ENCODE peak calls at places on chromosomes 11 and 22, in seven cellular contexts. One of them, this sample, is unnamed.

GRCh38 chr11:44443836-44444769 is 121.4 kb upstream of the CD82 start:
- DNase-seq in neural progenitor cell: peak
- DNase-seq in HCT116: no peak
- DNase-seq in endothelial cell of umbilical vein: no peak
- DNase-seq in kidney: no peak
- DNase-seq in Karpas-422: no peak
- DNase-seq in astrocyte: no peak
- DNase-seq in this sample: no peak

GRCh38 chr11:94767701-94768601 is at the start of gene AMOTL1:
- DNase-seq in Karpas-422: no peak
- DNase-seq in HCT116: peak
- DNase-seq in neural progenitor cell: peak
- DNase-seq in astrocyte: peak
- DNase-seq in kidney: peak
- DNase-seq in endothelial cell of umbilical vein: peak
- DNase-seq in this sample: peak

GRCh38 chr11:115657586-115657985 is 153.4 kb upstream of the CADM1 start:
- DNase-seq in kidney: no peak
- DNase-seq in Karpas-422: no peak
- DNase-seq in astrocyte: peak
- DNase-seq in endothelial cell of umbilical vein: no peak
- DNase-seq in neural progenitor cell: no peak
- DNase-seq in HCT116: no peak
- DNase-seq in this sample: peak

GRCh38 chr11:104583857-104584256 is 314.4 kb downstream of the CASP12 start:
- DNase-seq in astrocyte: no peak
- DNase-seq in Karpas-422: no peak
- DNase-seq in HCT116: no peak
- DNase-seq in neural progenitor cell: no peak
- DNase-seq in kidney: no peak
- DNase-seq in endothelial cell of umbilical vein: no peak
- DNase-seq in this sample: no peak

GRCh38 chr11:94020777-94021615 is at the start of gene HEPHL1:
- DNase-seq in kidney: no peak
- DNase-seq in Karpas-422: no peak
- DNase-seq in neural progenitor cell: no peak
- DNase-seq in endothelial cell of umbilical vein: no peak
- DNase-seq in HCT116: no peak
- DNase-seq in astrocyte: peak
- DNase-seq in this sample: peak

GRCh38 chr11:120024046-120024445 is 113.9 kb downstream of the TRIM29 start:
- DNase-seq in Karpas-422: no peak
- DNase-seq in endothelial cell of umbilical vein: no peak
- DNase-seq in HCT116: no peak
- DNase-seq in neural progenitor cell: peak
- DNase-seq in kidney: no peak
- DNase-seq in astrocyte: no peak
- DNase-seq in this sample: no peak

GRCh38 chr11:105315287-105315686 is 175.7 kb upstream of the CARD18 start:
- DNase-seq in kidney: no peak
- DNase-seq in neural progenitor cell: peak
- DNase-seq in HCT116: no peak
- DNase-seq in astrocyte: no peak
- DNase-seq in endothelial cell of umbilical vein: no peak
- DNase-seq in Karpas-422: peak
- DNase-seq in this sample: no peak

GRCh38 chr11:128694618-128695481 is 978 bp downstream of the FLI1 start:
- DNase-seq in endothelial cell of umbilical vein: no peak
- DNase-seq in astrocyte: no peak
- DNase-seq in neural progenitor cell: peak
- DNase-seq in kidney: peak
- DNase-seq in Karpas-422: no peak
- DNase-seq in HCT116: no peak
- DNase-seq in this sample: no peak

GRCh38 chr22:37148031-37148651 is 1.6 kb downstream of the IL2RB start:
- DNase-seq in HCT116: no peak
- DNase-seq in Karpas-422: no peak
- DNase-seq in astrocyte: no peak
- DNase-seq in neural progenitor cell: no peak
- DNase-seq in kidney: peak
- DNase-seq in endothelial cell of umbilical vein: no peak
- DNase-seq in this sample: no peak

GRCh38 chr22:24806663-24807001 is 621 bp downstream of the SGSM1 start:
- DNase-seq in endothelial cell of umbilical vein: no peak
- DNase-seq in astrocyte: no peak
- DNase-seq in kidney: no peak
- DNase-seq in neural progenitor cell: peak
- DNase-seq in Karpas-422: no peak
- DNase-seq in HCT116: no peak
- DNase-seq in this sample: no peak

GRCh38 chr11:1909524-1909923 is 10.0 kb upstream of the TNNT3 start:
- DNase-seq in kidney: no peak
- DNase-seq in HCT116: no peak
- DNase-seq in Karpas-422: no peak
- DNase-seq in neural progenitor cell: no peak
- DNase-seq in endothelial cell of umbilical vein: no peak
- DNase-seq in astrocyte: no peak
- DNase-seq in this sample: no peak

GRCh38 chr11:12001152-12001551 is 7.3 kb downstream of the DKK3 start:
- DNase-seq in HCT116: no peak
- DNase-seq in astrocyte: no peak
- DNase-seq in neural progenitor cell: no peak
- DNase-seq in endothelial cell of umbilical vein: no peak
- DNase-seq in kidney: no peak
- DNase-seq in Karpas-422: no peak
- DNase-seq in this sample: no peak

GRCh38 chr22:36145881-36146280 is 14.7 kb downstream of the APOL3 start:
- DNase-seq in endothelial cell of umbilical vein: no peak
- DNase-seq in neural progenitor cell: no peak
- DNase-seq in Karpas-422: no peak
- DNase-seq in HCT116: no peak
- DNase-seq in astrocyte: no peak
- DNase-seq in kidney: no peak
- DNase-seq in this sample: no peak

GRCh38 chr22:33575041-33575440 is 345.2 kb downstream of the LARGE1 start:
- DNase-seq in endothelial cell of umbilical vein: no peak
- DNase-seq in astrocyte: no peak
- DNase-seq in kidney: no peak
- DNase-seq in Karpas-422: no peak
- DNase-seq in neural progenitor cell: no peak
- DNase-seq in HCT116: no peak
- DNase-seq in this sample: no peak

GRCh38 chr11:119696378-119697157 is 32.4 kb downstream of the NECTIN1 start:
- DNase-seq in HCT116: no peak
- DNase-seq in endothelial cell of umbilical vein: no peak
- DNase-seq in kidney: no peak
- DNase-seq in neural progenitor cell: peak
- DNase-seq in astrocyte: no peak
- DNase-seq in Karpas-422: no peak
- DNase-seq in this sample: no peak

GRCh38 chr11:10498426-10499250 is 42.3 kb downstream of the RNF141 start:
- DNase-seq in Karpas-422: no peak
- DNase-seq in kidney: no peak
- DNase-seq in endothelial cell of umbilical vein: no peak
- DNase-seq in neural progenitor cell: no peak
- DNase-seq in astrocyte: no peak
- DNase-seq in HCT116: no peak
- DNase-seq in this sample: no peak

GRCh38 chr11:35618497-35619029 is 303 bp downstream of the FJX1 start:
- DNase-seq in Karpas-422: no peak
- DNase-seq in neural progenitor cell: peak
- DNase-seq in astrocyte: peak
- DNase-seq in kidney: no peak
- DNase-seq in endothelial cell of umbilical vein: no peak
- DNase-seq in HCT116: no peak
- DNase-seq in this sample: peak

GRCh38 chr22:27775698-27776409 is 25.7 kb downstream of the MN1 start:
- DNase-seq in neural progenitor cell: peak
- DNase-seq in endothelial cell of umbilical vein: no peak
- DNase-seq in Karpas-422: no peak
- DNase-seq in astrocyte: no peak
- DNase-seq in HCT116: no peak
- DNase-seq in kidney: no peak
- DNase-seq in this sample: no peak

GRCh38 chr11:93526058-93526633 is 17.0 kb downstream of the SMCO4 start:
- DNase-seq in neural progenitor cell: no peak
- DNase-seq in Karpas-422: no peak
- DNase-seq in endothelial cell of umbilical vein: no peak
- DNase-seq in HCT116: no peak
- DNase-seq in kidney: no peak
- DNase-seq in astrocyte: no peak
- DNase-seq in this sample: no peak

GRCh38 chr11:8870461-8871282 is 40.3 kb upstream of the AKIP1 start:
- DNase-seq in astrocyte: peak
- DNase-seq in neural progenitor cell: peak
- DNase-seq in HCT116: peak
- DNase-seq in endothelial cell of umbilical vein: peak
- DNase-seq in kidney: peak
- DNase-seq in Karpas-422: no peak
- DNase-seq in this sample: peak

GRCh38 chr11:95140397-95141030 is 50.9 kb downstream of the ENDOD1 start:
- DNase-seq in Karpas-422: no peak
- DNase-seq in endothelial cell of umbilical vein: no peak
- DNase-seq in astrocyte: peak
- DNase-seq in neural progenitor cell: no peak
- DNase-seq in kidney: no peak
- DNase-seq in HCT116: no peak
- DNase-seq in this sample: peak

GRCh38 chr11:119509969-119510401 is 87.0 kb upstream of the THY1 start:
- DNase-seq in kidney: no peak
- DNase-seq in astrocyte: peak
- DNase-seq in endothelial cell of umbilical vein: no peak
- DNase-seq in Karpas-422: peak
- DNase-seq in HCT116: no peak
- DNase-seq in neural progenitor cell: no peak
- DNase-seq in this sample: peak

GRCh38 chr11:57508341-57509170 is 6.9 kb downstream of the SLC43A1 start:
- DNase-seq in HCT116: no peak
- DNase-seq in neural progenitor cell: no peak
- DNase-seq in kidney: no peak
- DNase-seq in astrocyte: no peak
- DNase-seq in Karpas-422: no peak
- DNase-seq in endothelial cell of umbilical vein: no peak
- DNase-seq in this sample: no peak
- H3K9ac ChIP-seq in HCT116: no peak
- H3K9ac ChIP-seq in neural progenitor cell: no peak
- H3K9ac ChIP-seq in kidney: no peak
- H3K9ac ChIP-seq in astrocyte: no peak
- H3K9ac ChIP-seq in Karpas-422: no peak
- H3K9ac ChIP-seq in endothelial cell of umbilical vein: no peak
- H3K9ac ChIP-seq in this sample: no peak

GRCh38 chr11:33774356-33775063 is at the start of gene FBXO3:
- DNase-seq in HCT116: peak
- DNase-seq in neural progenitor cell: peak
- DNase-seq in endothelial cell of umbilical vein: peak
- DNase-seq in astrocyte: peak
- DNase-seq in kidney: peak
- DNase-seq in Karpas-422: peak
- DNase-seq in this sample: peak

GRCh38 chr11:33775832-33776231 is 1.5 kb upstream of the FBXO3 start:
- DNase-seq in Karpas-422: no peak
- DNase-seq in kidney: no peak
- DNase-seq in astrocyte: no peak
- DNase-seq in HCT116: no peak
- DNase-seq in endothelial cell of umbilical vein: no peak
- DNase-seq in neural progenitor cell: no peak
- DNase-seq in this sample: peak

GRCh38 chr11:33777906-33778305 is 3.6 kb upstream of the FBXO3 start:
- DNase-seq in neural progenitor cell: no peak
- DNase-seq in kidney: no peak
- DNase-seq in HCT116: no peak
- DNase-seq in endothelial cell of umbilical vein: no peak
- DNase-seq in Karpas-422: peak
- DNase-seq in astrocyte: no peak
- DNase-seq in this sample: no peak

GRCh38 chr11:33773399-33774355 is 643 bp downstream of the FBXO3 start:
- DNase-seq in astrocyte: no peak
- DNase-seq in HCT116: no peak
- DNase-seq in Karpas-422: peak
- DNase-seq in neural progenitor cell: peak
- DNase-seq in endothelial cell of umbilical vein: peak
- DNase-seq in kidney: no peak
- DNase-seq in this sample: peak

GRCh38 chr11:33775064-33775807 is 916 bp upstream of the FBXO3 start:
- DNase-seq in HCT116: no peak
- DNase-seq in endothelial cell of umbilical vein: no peak
- DNase-seq in astrocyte: no peak
- DNase-seq in Karpas-422: no peak
- DNase-seq in neural progenitor cell: no peak
- DNase-seq in kidney: no peak
- DNase-seq in this sample: no peak
- H3K9ac ChIP-seq in HCT116: peak
- H3K9ac ChIP-seq in endothelial cell of umbilical vein: peak
- H3K9ac ChIP-seq in astrocyte: peak
- H3K9ac ChIP-seq in Karpas-422: peak
- H3K9ac ChIP-seq in neural progenitor cell: no peak
- H3K9ac ChIP-seq in kidney: peak
- H3K9ac ChIP-seq in this sample: peak

DNA sequence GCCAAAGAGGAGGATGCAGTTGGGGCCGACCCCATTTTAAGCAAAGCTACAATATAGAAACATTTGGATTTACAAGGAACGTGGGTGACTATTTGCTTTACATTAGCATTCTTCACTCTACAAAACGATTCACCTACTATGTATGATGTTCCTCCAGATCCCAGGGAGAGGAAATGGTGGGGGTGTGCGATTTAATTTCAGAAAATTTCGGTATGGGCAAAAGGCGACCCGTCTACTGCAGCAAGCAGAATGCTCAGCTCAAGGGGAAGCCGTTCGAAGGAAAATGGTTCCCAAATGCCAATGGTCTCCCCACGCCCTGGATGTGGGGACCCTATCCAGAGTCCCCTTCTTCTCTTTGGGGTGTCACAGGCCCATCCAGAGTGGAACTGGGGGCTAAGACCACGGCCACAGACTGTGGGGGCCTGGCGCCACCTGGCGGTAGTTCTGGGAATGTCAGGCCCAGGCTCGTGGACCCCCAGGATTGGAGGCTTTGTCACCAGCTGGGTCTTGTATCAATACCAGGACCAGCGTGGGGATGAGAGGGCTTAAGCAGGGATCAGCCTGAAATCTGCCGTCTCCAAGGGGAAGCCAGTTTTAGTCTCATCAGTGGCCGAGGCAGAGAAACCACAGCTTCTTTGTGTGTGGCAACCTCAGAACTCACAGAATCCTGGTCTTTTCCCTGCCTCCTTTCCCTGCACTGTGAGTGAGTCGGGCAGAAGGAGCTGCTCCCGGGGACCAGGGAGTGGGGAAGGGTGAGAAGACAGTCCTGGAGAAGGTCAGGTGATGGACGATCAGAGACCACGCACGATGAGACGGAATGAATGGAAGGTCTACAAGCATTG is 8.3 kb downstream of the LRRC10B start:
- DNase-seq in endothelial cell of umbilical vein: peak
- DNase-seq in astrocyte: no peak
- DNase-seq in HCT116: no peak
- DNase-seq in neural progenitor cell: peak
- DNase-seq in Karpas-422: peak
- DNase-seq in kidney: no peak
- DNase-seq in this sample: no peak
- H3K9ac ChIP-seq in endothelial cell of umbilical vein: no peak
- H3K9ac ChIP-seq in astrocyte: no peak
- H3K9ac ChIP-seq in HCT116: no peak
- H3K9ac ChIP-seq in neural progenitor cell: no peak
- H3K9ac ChIP-seq in Karpas-422: no peak
- H3K9ac ChIP-seq in kidney: no peak
- H3K9ac ChIP-seq in this sample: no peak

GRCh38 chr11:74008373-74009229 is at the start of gene UCP3:
- DNase-seq in neural progenitor cell: no peak
- DNase-seq in kidney: no peak
- DNase-seq in Karpas-422: no peak
- DNase-seq in endothelial cell of umbilical vein: no peak
- DNase-seq in astrocyte: no peak
- DNase-seq in HCT116: no peak
- DNase-seq in this sample: no peak
- H3K9ac ChIP-seq in neural progenitor cell: no peak
- H3K9ac ChIP-seq in kidney: no peak
- H3K9ac ChIP-seq in Karpas-422: no peak
- H3K9ac ChIP-seq in endothelial cell of umbilical vein: no peak
- H3K9ac ChIP-seq in astrocyte: no peak
- H3K9ac ChIP-seq in HCT116: no peak
- H3K9ac ChIP-seq in this sample: no peak